ENCODE peak calls at places on chromosome 16, in five cellular contexts. R, W, J, O and V are unnamed samples.
A peak's percentile ranks its signal among the peaks of the same experiment; 100 is the strongest.

GRCh38 chr16:84396537-84397008 is 28.2 kb downstream of the ATP2C2 start:
- DNase-seq in W (no peak), J (no peak), R (no peak), O (no peak), V (peak; percentile 45)

GRCh38 chr16:23257682-23258081 is 44.4 kb upstream of the SCNN1B start:
- DNase-seq in O (no peak), R (no peak), W (no peak), J (no peak), V (no peak)

GRCh38 chr16:71966932-71967331 is 33.3 kb downstream of the PKD1L3 start:
- DNase-seq in J (no peak), R (no peak), W (no peak), O (no peak), V (no peak)

GRCh38 chr16:333406-334094 is 19.0 kb downstream of the AXIN1 start:
- DNase-seq in J (no peak), W (no peak), O (no peak), R (no peak), V (no peak)

GRCh38 chr16:81616321-81617020 is 162.6 kb upstream of the PLCG2 start:
- DNase-seq in W (peak; percentile 50), J (peak; percentile 95), R (peak; percentile 30), O (peak; percentile 82), V (no peak)

GRCh38 chr16:66843191-66843590 is 1.0 kb upstream of the CA7 start:
- DNase-seq in W (no peak), O (no peak), J (no peak), R (no peak), V (no peak)

GRCh38 chr16:49012961-49013726 is 268.5 kb downstream of the CBLN1 start:
- DNase-seq in J (no peak), R (no peak), O (peak; percentile 71), W (no peak), V (peak; percentile 84)

GRCh38 chr16:48115299-48115698 is 40.5 kb downstream of the ABCC12 start:
- DNase-seq in R (no peak), J (no peak), W (no peak), O (no peak), V (no peak)

GRCh38 chr16:47523342-47524006 is 62.3 kb downstream of the PHKB start:
- DNase-seq in R (no peak), W (no peak), J (no peak), O (no peak), V (no peak)

GRCh38 chr16:47664653-47665325 is 203.7 kb downstream of the PHKB start:
- DNase-seq in O (no peak), R (no peak), J (no peak), W (no peak), V (no peak)

GRCh38 chr16:1356061-1356900 is 4.5 kb downstream of the GNPTG start:
- DNase-seq in J (no peak), W (no peak), R (no peak), O (no peak), V (no peak)

GRCh38 chr16:8848939-8849391 is 19.8 kb downstream of the CARHSP1 start:
- DNase-seq in W (no peak), R (peak; percentile 84), J (peak; percentile 62), O (no peak), V (peak; percentile 66)